ENCODE peak calls at places on chromosomes 11 and 22, in seven cellular contexts. One of them, this sample, is unnamed.

GRCh38 chr11:91350931-91351330 is 873.7 kb upstream of the FAT3 start:
- DNase-seq in CD8-positive, alpha-beta T cell: no peak
- DNase-seq in astrocyte of the spinal cord: no peak
- DNase-seq in PC-3: no peak
- DNase-seq in endothelial cell: no peak
- DNase-seq in tibial nerve: no peak
- DNase-seq in body of pancreas: no peak
- DNase-seq in this sample: no peak

GRCh38 chr11:70695086-70695960 is 297.0 kb downstream of the CTTN start:
- DNase-seq in CD8-positive, alpha-beta T cell: no peak
- DNase-seq in astrocyte of the spinal cord: no peak
- DNase-seq in PC-3: no peak
- DNase-seq in endothelial cell: no peak
- DNase-seq in tibial nerve: no peak
- DNase-seq in body of pancreas: no peak
- DNase-seq in this sample: no peak

GRCh38 chr11:130314749-130315285 is at the start of gene ZBTB44:
- DNase-seq in CD8-positive, alpha-beta T cell: peak
- DNase-seq in astrocyte of the spinal cord: peak
- DNase-seq in PC-3: peak
- DNase-seq in endothelial cell: peak
- DNase-seq in tibial nerve: peak
- DNase-seq in body of pancreas: peak
- DNase-seq in this sample: peak

GRCh38 chr22:27801616-27802388 is at the start of gene MN1:
- DNase-seq in CD8-positive, alpha-beta T cell: peak
- DNase-seq in astrocyte of the spinal cord: peak
- DNase-seq in PC-3: no peak
- DNase-seq in endothelial cell: peak
- DNase-seq in tibial nerve: no peak
- DNase-seq in body of pancreas: peak
- DNase-seq in this sample: no peak

GRCh38 chr11:4103269-4103668 is 8.7 kb downstream of the RRM1 start:
- DNase-seq in CD8-positive, alpha-beta T cell: no peak
- DNase-seq in astrocyte of the spinal cord: no peak
- DNase-seq in PC-3: no peak
- DNase-seq in endothelial cell: no peak
- DNase-seq in tibial nerve: no peak
- DNase-seq in body of pancreas: no peak
- DNase-seq in this sample: no peak

GRCh38 chr11:126430581-126431320 is 75.3 kb downstream of the ST3GAL4 start:
- DNase-seq in CD8-positive, alpha-beta T cell: no peak
- DNase-seq in astrocyte of the spinal cord: no peak
- DNase-seq in PC-3: peak
- DNase-seq in endothelial cell: no peak
- DNase-seq in tibial nerve: no peak
- DNase-seq in body of pancreas: no peak
- DNase-seq in this sample: no peak

GRCh38 chr22:30685178-30685577 is 9.5 kb upstream of the OSBP2 start:
- DNase-seq in CD8-positive, alpha-beta T cell: no peak
- DNase-seq in astrocyte of the spinal cord: no peak
- DNase-seq in PC-3: no peak
- DNase-seq in endothelial cell: no peak
- DNase-seq in tibial nerve: no peak
- DNase-seq in body of pancreas: no peak
- DNase-seq in this sample: no peak

GRCh38 chr11:78470861-78471442 is 53.3 kb upstream of the GAB2 start:
- DNase-seq in CD8-positive, alpha-beta T cell: no peak
- DNase-seq in astrocyte of the spinal cord: no peak
- DNase-seq in PC-3: no peak
- DNase-seq in endothelial cell: no peak
- DNase-seq in tibial nerve: no peak
- DNase-seq in body of pancreas: no peak
- DNase-seq in this sample: no peak

GRCh38 chr11:117717485-117718314 is 79.3 kb downstream of the DSCAML1 start:
- DNase-seq in CD8-positive, alpha-beta T cell: no peak
- DNase-seq in astrocyte of the spinal cord: no peak
- DNase-seq in PC-3: peak
- DNase-seq in endothelial cell: no peak
- DNase-seq in tibial nerve: no peak
- DNase-seq in body of pancreas: peak
- DNase-seq in this sample: no peak

GRCh38 chr11:112310414-112310813 is 49.8 kb upstream of the PLET1 start:
- DNase-seq in CD8-positive, alpha-beta T cell: no peak
- DNase-seq in astrocyte of the spinal cord: no peak
- DNase-seq in PC-3: peak
- DNase-seq in endothelial cell: no peak
- DNase-seq in tibial nerve: no peak
- DNase-seq in body of pancreas: no peak
- DNase-seq in this sample: peak

GRCh38 chr22:45882881-45883810 is 93.8 kb downstream of the WNT7B start:
- DNase-seq in CD8-positive, alpha-beta T cell: no peak
- DNase-seq in astrocyte of the spinal cord: no peak
- DNase-seq in PC-3: no peak
- DNase-seq in endothelial cell: no peak
- DNase-seq in tibial nerve: no peak
- DNase-seq in body of pancreas: peak
- DNase-seq in this sample: no peak

GRCh38 chr11:123797065-123797940 is 8.8 kb downstream of the OR6M1 start:
- DNase-seq in CD8-positive, alpha-beta T cell: no peak
- DNase-seq in astrocyte of the spinal cord: no peak
- DNase-seq in PC-3: no peak
- DNase-seq in endothelial cell: no peak
- DNase-seq in tibial nerve: no peak
- DNase-seq in body of pancreas: peak
- DNase-seq in this sample: no peak

GRCh38 chr11:10639350-10639749 is 54.2 kb downstream of the IRAG1 start:
- DNase-seq in CD8-positive, alpha-beta T cell: no peak
- DNase-seq in astrocyte of the spinal cord: no peak
- DNase-seq in PC-3: no peak
- DNase-seq in endothelial cell: no peak
- DNase-seq in tibial nerve: no peak
- DNase-seq in body of pancreas: no peak
- DNase-seq in this sample: no peak

GRCh38 chr11:47201015-47201414 is 13.8 kb upstream of the DDB2 start:
- DNase-seq in CD8-positive, alpha-beta T cell: no peak
- DNase-seq in astrocyte of the spinal cord: no peak
- DNase-seq in PC-3: no peak
- DNase-seq in endothelial cell: no peak
- DNase-seq in tibial nerve: no peak
- DNase-seq in body of pancreas: no peak
- DNase-seq in this sample: no peak

GRCh38 chr11:86068138-86068861 is 584 bp downstream of the PICALM start:
- DNase-seq in CD8-positive, alpha-beta T cell: no peak
- DNase-seq in astrocyte of the spinal cord: no peak
- DNase-seq in PC-3: peak
- DNase-seq in endothelial cell: peak
- DNase-seq in tibial nerve: peak
- DNase-seq in body of pancreas: peak
- DNase-seq in this sample: peak

GRCh38 chr11:130042093-130042591 is 27.6 kb upstream of the APLP2 start:
- DNase-seq in CD8-positive, alpha-beta T cell: no peak
- DNase-seq in astrocyte of the spinal cord: peak
- DNase-seq in PC-3: peak
- DNase-seq in endothelial cell: no peak
- DNase-seq in tibial nerve: no peak
- DNase-seq in body of pancreas: no peak
- DNase-seq in this sample: peak

GRCh38 chr11:62545437-62546243 is 966 bp downstream of the AHNAK start:
- DNase-seq in CD8-positive, alpha-beta T cell: peak
- DNase-seq in astrocyte of the spinal cord: peak
- DNase-seq in PC-3: peak
- DNase-seq in endothelial cell: peak
- DNase-seq in tibial nerve: peak
- DNase-seq in body of pancreas: peak
- DNase-seq in this sample: peak
- TF ChIP-seq CTCF in CD8-positive, alpha-beta T cell: no peak
- TF ChIP-seq CTCF in astrocyte of the spinal cord: no peak
- TF ChIP-seq CTCF in PC-3: no peak
- TF ChIP-seq CTCF in endothelial cell: no peak
- TF ChIP-seq CTCF in tibial nerve: no peak
- TF ChIP-seq CTCF in body of pancreas: no peak
- TF ChIP-seq CTCF in this sample: no peak

GRCh38 chr11:937853-938261 is 12.2 kb downstream of the AP2A2 start:
- DNase-seq in CD8-positive, alpha-beta T cell: no peak
- DNase-seq in astrocyte of the spinal cord: no peak
- DNase-seq in PC-3: no peak
- DNase-seq in endothelial cell: no peak
- DNase-seq in tibial nerve: no peak
- DNase-seq in body of pancreas: no peak
- DNase-seq in this sample: no peak
- TF ChIP-seq CTCF in CD8-positive, alpha-beta T cell: no peak
- TF ChIP-seq CTCF in astrocyte of the spinal cord: no peak
- TF ChIP-seq CTCF in PC-3: no peak
- TF ChIP-seq CTCF in endothelial cell: no peak
- TF ChIP-seq CTCF in tibial nerve: no peak
- TF ChIP-seq CTCF in body of pancreas: no peak
- TF ChIP-seq CTCF in this sample: no peak

DNA sequence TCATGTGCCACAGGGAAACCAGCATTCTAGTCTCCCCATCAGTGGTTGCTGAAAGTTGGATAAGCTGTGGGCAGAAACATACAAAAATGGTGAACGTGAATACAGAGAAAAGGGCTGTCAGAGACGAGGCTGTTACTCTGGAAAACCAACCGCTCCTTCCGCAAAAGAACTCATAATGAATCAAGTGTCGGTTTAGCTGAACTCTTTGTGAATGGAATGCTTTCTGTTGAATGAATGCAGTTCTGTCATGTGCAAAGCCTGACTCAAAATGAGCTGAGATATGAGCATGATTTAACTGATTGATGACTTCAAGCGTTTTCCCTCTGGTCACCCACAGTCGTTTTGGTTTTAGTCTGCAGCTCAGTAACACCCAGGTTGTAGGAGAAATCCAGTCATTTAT is 298.3 kb downstream of the ETS1 start:
- DNase-seq in CD8-positive, alpha-beta T cell: no peak
- DNase-seq in astrocyte of the spinal cord: no peak
- DNase-seq in PC-3: no peak
- DNase-seq in endothelial cell: no peak
- DNase-seq in tibial nerve: no peak
- DNase-seq in body of pancreas: no peak
- DNase-seq in this sample: no peak
- TF ChIP-seq CTCF in CD8-positive, alpha-beta T cell: no peak
- TF ChIP-seq CTCF in astrocyte of the spinal cord: no peak
- TF ChIP-seq CTCF in PC-3: no peak
- TF ChIP-seq CTCF in endothelial cell: no peak
- TF ChIP-seq CTCF in tibial nerve: no peak
- TF ChIP-seq CTCF in body of pancreas: no peak
- TF ChIP-seq CTCF in this sample: no peak

DNA sequence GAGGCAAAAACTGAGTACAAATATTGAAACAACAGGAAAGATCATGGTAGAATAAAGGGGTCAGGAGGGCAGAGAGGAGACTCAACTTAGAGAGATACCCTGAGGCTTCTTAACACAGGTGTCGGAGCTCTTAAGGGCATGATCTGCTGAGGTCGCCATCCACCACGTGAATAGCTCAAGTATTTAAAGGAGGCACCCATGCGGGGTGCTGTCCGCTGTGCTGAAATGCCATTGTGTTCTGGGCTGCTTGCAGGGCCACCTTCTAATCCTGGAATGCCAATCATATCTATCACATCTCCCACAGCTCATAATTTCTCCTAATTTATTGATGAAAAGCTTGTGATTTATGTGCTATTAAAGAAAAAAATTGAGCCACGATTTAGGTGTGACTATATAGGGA is 90.2 kb downstream of the SEZ6L start:
- DNase-seq in CD8-positive, alpha-beta T cell: no peak
- DNase-seq in astrocyte of the spinal cord: peak
- DNase-seq in PC-3: peak
- DNase-seq in endothelial cell: peak
- DNase-seq in tibial nerve: no peak
- DNase-seq in body of pancreas: no peak
- DNase-seq in this sample: peak
- TF ChIP-seq CTCF in CD8-positive, alpha-beta T cell: no peak
- TF ChIP-seq CTCF in astrocyte of the spinal cord: no peak
- TF ChIP-seq CTCF in PC-3: no peak
- TF ChIP-seq CTCF in endothelial cell: no peak
- TF ChIP-seq CTCF in tibial nerve: no peak
- TF ChIP-seq CTCF in body of pancreas: no peak
- TF ChIP-seq CTCF in this sample: no peak

GRCh38 chr22:35712672-35713071 is 5.0 kb upstream of the APOL5 start:
- DNase-seq in CD8-positive, alpha-beta T cell: no peak
- DNase-seq in astrocyte of the spinal cord: no peak
- DNase-seq in PC-3: no peak
- DNase-seq in endothelial cell: no peak
- DNase-seq in tibial nerve: no peak
- DNase-seq in body of pancreas: no peak
- DNase-seq in this sample: no peak
- TF ChIP-seq CTCF in CD8-positive, alpha-beta T cell: no peak
- TF ChIP-seq CTCF in astrocyte of the spinal cord: no peak
- TF ChIP-seq CTCF in PC-3: no peak
- TF ChIP-seq CTCF in endothelial cell: no peak
- TF ChIP-seq CTCF in tibial nerve: no peak
- TF ChIP-seq CTCF in body of pancreas: no peak
- TF ChIP-seq CTCF in this sample: no peak